ENCODE peak calls at places on chromosomes 2 and 18, in six cellular contexts. One of them, this sample, is unnamed.

GRCh38 chr18:22488554-22488953 is 70.8 kb upstream of the CTAGE1 start:
- DNase-seq in AG10803: peak
- DNase-seq in esophagus muscularis mucosa: no peak
- DNase-seq in pancreas: no peak
- DNase-seq in colonic mucosa: no peak
- DNase-seq in GM23338: no peak
- DNase-seq in this sample: no peak

GRCh38 chr2:152618188-152618564 is 99.1 kb downstream of the PRPF40A start:
- DNase-seq in AG10803: no peak
- DNase-seq in esophagus muscularis mucosa: no peak
- DNase-seq in pancreas: no peak
- DNase-seq in colonic mucosa: no peak
- DNase-seq in GM23338: no peak
- DNase-seq in this sample: no peak

GRCh38 chr18:58552057-58552461 is 76.8 kb downstream of the ALPK2 start:
- DNase-seq in AG10803: no peak
- DNase-seq in esophagus muscularis mucosa: no peak
- DNase-seq in pancreas: no peak
- DNase-seq in colonic mucosa: no peak
- DNase-seq in GM23338: no peak
- DNase-seq in this sample: no peak

GRCh38 chr2:11592671-11593574 is 59.1 kb downstream of the GREB1 start:
- DNase-seq in AG10803: no peak
- DNase-seq in esophagus muscularis mucosa: no peak
- DNase-seq in pancreas: no peak
- DNase-seq in colonic mucosa: no peak
- DNase-seq in GM23338: no peak
- DNase-seq in this sample: no peak

GRCh38 chr2:168564641-168565040 is 108.6 kb downstream of the CERS6 start:
- DNase-seq in AG10803: no peak
- DNase-seq in esophagus muscularis mucosa: no peak
- DNase-seq in pancreas: no peak
- DNase-seq in colonic mucosa: no peak
- DNase-seq in GM23338: no peak
- DNase-seq in this sample: no peak

GRCh38 chr2:205675861-205676516 is 6.3 kb upstream of the NRP2 start:
- DNase-seq in AG10803: peak
- DNase-seq in esophagus muscularis mucosa: no peak
- DNase-seq in pancreas: no peak
- DNase-seq in colonic mucosa: peak
- DNase-seq in GM23338: peak
- DNase-seq in this sample: peak

GRCh38 chr2:16008856-16009255 is 68.5 kb downstream of the MYCN start:
- DNase-seq in AG10803: no peak
- DNase-seq in esophagus muscularis mucosa: no peak
- DNase-seq in pancreas: no peak
- DNase-seq in colonic mucosa: no peak
- DNase-seq in GM23338: no peak
- DNase-seq in this sample: no peak

GRCh38 chr18:58249677-58250076 is 205.7 kb downstream of the NEDD4L start:
- DNase-seq in AG10803: peak
- DNase-seq in esophagus muscularis mucosa: no peak
- DNase-seq in pancreas: no peak
- DNase-seq in colonic mucosa: no peak
- DNase-seq in GM23338: no peak
- DNase-seq in this sample: no peak

GRCh38 chr2:105187531-105187930 is 54.0 kb upstream of the GPR45 start:
- DNase-seq in AG10803: peak
- DNase-seq in esophagus muscularis mucosa: peak
- DNase-seq in pancreas: no peak
- DNase-seq in colonic mucosa: no peak
- DNase-seq in GM23338: no peak
- DNase-seq in this sample: no peak

GRCh38 chr18:80022613-80023012 is 11.6 kb upstream of the RBFA start:
- DNase-seq in AG10803: peak
- DNase-seq in esophagus muscularis mucosa: no peak
- DNase-seq in pancreas: no peak
- DNase-seq in colonic mucosa: no peak
- DNase-seq in GM23338: peak
- DNase-seq in this sample: no peak

GRCh38 chr2:51516667-51517066 is 484.7 kb upstream of the NRXN1 start:
- DNase-seq in AG10803: no peak
- DNase-seq in esophagus muscularis mucosa: no peak
- DNase-seq in pancreas: no peak
- DNase-seq in colonic mucosa: no peak
- DNase-seq in GM23338: no peak
- DNase-seq in this sample: no peak

GRCh38 chr18:31241900-31242409 is 76.0 kb upstream of the DSG1 start:
- DNase-seq in AG10803: no peak
- DNase-seq in esophagus muscularis mucosa: no peak
- DNase-seq in pancreas: no peak
- DNase-seq in colonic mucosa: peak
- DNase-seq in GM23338: peak
- DNase-seq in this sample: peak

GRCh38 chr18:24268784-24269550 is 128.7 kb downstream of the OSBPL1A start:
- DNase-seq in AG10803: no peak
- DNase-seq in esophagus muscularis mucosa: no peak
- DNase-seq in pancreas: no peak
- DNase-seq in colonic mucosa: no peak
- DNase-seq in GM23338: peak
- DNase-seq in this sample: no peak

GRCh38 chr2:120531365-120531764 is 185.4 kb downstream of the INHBB start:
- DNase-seq in AG10803: no peak
- DNase-seq in esophagus muscularis mucosa: no peak
- DNase-seq in pancreas: no peak
- DNase-seq in colonic mucosa: no peak
- DNase-seq in GM23338: no peak
- DNase-seq in this sample: no peak

GRCh38 chr2:45128580-45128997 is 119.3 kb upstream of the SIX2 start:
- DNase-seq in AG10803: peak
- DNase-seq in esophagus muscularis mucosa: peak
- DNase-seq in pancreas: no peak
- DNase-seq in colonic mucosa: no peak
- DNase-seq in GM23338: no peak
- DNase-seq in this sample: no peak

GRCh38 chr2:160338891-160339290 is 138.8 kb upstream of the ITGB6 start:
- DNase-seq in AG10803: peak
- DNase-seq in esophagus muscularis mucosa: no peak
- DNase-seq in pancreas: no peak
- DNase-seq in colonic mucosa: no peak
- DNase-seq in GM23338: no peak
- DNase-seq in this sample: no peak

GRCh38 chr2:211652366-211652765 is 886.2 kb downstream of the ERBB4 start:
- DNase-seq in AG10803: no peak
- DNase-seq in esophagus muscularis mucosa: no peak
- DNase-seq in pancreas: no peak
- DNase-seq in colonic mucosa: no peak
- DNase-seq in GM23338: no peak
- DNase-seq in this sample: no peak

GRCh38 chr2:189999661-190000060 is 62.9 kb downstream of the MSTN start:
- DNase-seq in AG10803: no peak
- DNase-seq in esophagus muscularis mucosa: no peak
- DNase-seq in pancreas: no peak
- DNase-seq in colonic mucosa: no peak
- DNase-seq in GM23338: no peak
- DNase-seq in this sample: no peak

GRCh38 chr2:96393989-96394761 is 58.6 kb downstream of the NCAPH start:
- DNase-seq in AG10803: no peak
- DNase-seq in esophagus muscularis mucosa: no peak
- DNase-seq in pancreas: no peak
- DNase-seq in colonic mucosa: no peak
- DNase-seq in GM23338: no peak
- DNase-seq in this sample: no peak

GRCh38 chr2:235303499-235304291 is 190.1 kb upstream of the AGAP1 start:
- DNase-seq in AG10803: no peak
- DNase-seq in esophagus muscularis mucosa: peak
- DNase-seq in pancreas: peak
- DNase-seq in colonic mucosa: no peak
- DNase-seq in GM23338: peak
- DNase-seq in this sample: no peak

GRCh38 chr2:205321240-205321639 is 361.1 kb upstream of the NRP2 start:
- DNase-seq in AG10803: peak
- DNase-seq in esophagus muscularis mucosa: no peak
- DNase-seq in pancreas: no peak
- DNase-seq in colonic mucosa: no peak
- DNase-seq in GM23338: no peak
- DNase-seq in this sample: no peak

GRCh38 chr2:30055548-30055947 is 91.3 kb upstream of the YPEL5 start:
- DNase-seq in AG10803: no peak
- DNase-seq in esophagus muscularis mucosa: no peak
- DNase-seq in pancreas: no peak
- DNase-seq in colonic mucosa: no peak
- DNase-seq in GM23338: no peak
- DNase-seq in this sample: no peak

GRCh38 chr2:158034198-158034831 is 67.4 kb upstream of the UPP2 start:
- DNase-seq in AG10803: peak
- DNase-seq in esophagus muscularis mucosa: no peak
- DNase-seq in pancreas: no peak
- DNase-seq in colonic mucosa: peak
- DNase-seq in GM23338: peak
- DNase-seq in this sample: peak

GRCh38 chr18:28095041-28095440 is 81.9 kb downstream of the CDH2 start:
- DNase-seq in AG10803: peak
- DNase-seq in esophagus muscularis mucosa: no peak
- DNase-seq in pancreas: no peak
- DNase-seq in colonic mucosa: no peak
- DNase-seq in GM23338: no peak
- DNase-seq in this sample: no peak

DNA sequence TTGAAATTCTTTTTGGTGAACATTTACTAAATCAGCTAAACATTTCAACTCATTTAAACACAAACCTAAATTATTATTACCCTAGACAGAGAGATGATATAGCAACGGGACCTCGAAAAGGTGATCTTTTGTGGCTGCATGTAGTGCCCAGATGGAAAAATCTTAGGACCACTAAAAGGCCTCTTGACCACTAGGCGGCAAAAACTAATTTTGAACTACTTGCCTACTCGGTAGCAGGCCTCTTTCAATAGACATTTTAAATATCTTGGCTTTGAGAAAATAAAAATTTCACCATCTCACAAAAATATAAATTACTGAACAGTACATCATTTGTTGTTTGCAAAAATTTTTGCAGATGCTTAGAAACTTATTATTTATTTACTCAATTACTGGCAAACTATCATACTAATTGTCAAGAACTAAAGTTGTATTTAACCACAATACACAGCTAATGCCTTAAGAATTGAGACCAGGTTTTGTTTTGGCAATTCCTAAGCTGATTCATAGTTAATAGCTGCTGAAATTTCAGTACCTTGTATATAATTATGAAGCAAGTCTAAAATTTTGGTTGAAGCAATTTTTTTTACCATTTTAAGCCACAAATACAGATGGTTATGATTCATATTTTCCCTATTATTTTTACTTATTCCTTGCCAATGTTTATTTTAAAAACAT is 9.4 kb downstream of the COL3A1 start:
- DNase-seq in AG10803: peak
- DNase-seq in esophagus muscularis mucosa: no peak
- DNase-seq in pancreas: no peak
- DNase-seq in colonic mucosa: no peak
- DNase-seq in GM23338: peak
- DNase-seq in this sample: no peak
- TF ChIP-seq CTCF in AG10803: peak
- TF ChIP-seq CTCF in esophagus muscularis mucosa: peak
- TF ChIP-seq CTCF in pancreas: no peak
- TF ChIP-seq CTCF in colonic mucosa: no peak
- TF ChIP-seq CTCF in GM23338: peak
- TF ChIP-seq CTCF in this sample: peak

DNA sequence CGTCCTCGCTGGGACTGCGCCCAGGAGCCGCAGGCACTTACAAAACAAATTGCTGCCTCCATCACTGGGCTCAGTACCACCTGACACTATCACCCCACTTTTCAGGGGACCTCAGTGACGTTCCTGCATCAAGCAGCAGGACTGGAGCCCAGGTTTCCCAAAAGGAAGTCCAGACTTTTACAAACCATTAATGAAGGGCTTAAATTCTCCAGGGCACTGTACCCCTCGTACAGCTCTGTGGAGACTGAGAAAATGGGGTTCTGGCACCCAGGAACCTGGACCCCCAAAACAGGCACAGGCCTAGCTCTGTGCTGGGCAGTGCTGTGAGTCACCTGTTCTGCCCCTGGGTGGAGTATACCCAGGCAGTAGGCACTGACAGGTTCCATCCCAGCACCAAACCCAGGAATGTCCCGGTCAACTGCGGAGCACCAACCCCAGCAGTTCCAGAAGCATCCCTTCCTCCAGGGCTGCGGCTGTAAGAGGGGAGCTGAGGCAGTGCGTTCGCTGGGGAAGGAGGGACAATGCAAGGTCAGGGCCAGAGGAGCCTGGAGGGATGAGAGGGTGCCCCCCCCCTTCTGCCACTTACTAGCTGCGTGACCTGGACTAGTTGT is 24.6 kb upstream of the NOTO start:
- DNase-seq in AG10803: no peak
- DNase-seq in esophagus muscularis mucosa: no peak
- DNase-seq in pancreas: no peak
- DNase-seq in colonic mucosa: no peak
- DNase-seq in GM23338: peak
- DNase-seq in this sample: no peak
- TF ChIP-seq CTCF in AG10803: no peak
- TF ChIP-seq CTCF in esophagus muscularis mucosa: no peak
- TF ChIP-seq CTCF in pancreas: no peak
- TF ChIP-seq CTCF in colonic mucosa: peak
- TF ChIP-seq CTCF in GM23338: no peak
- TF ChIP-seq CTCF in this sample: no peak

GRCh38 chr2:150425121-150425559 is 62.3 kb downstream of the RND3 start:
- DNase-seq in AG10803: no peak
- DNase-seq in esophagus muscularis mucosa: no peak
- DNase-seq in pancreas: no peak
- DNase-seq in colonic mucosa: no peak
- DNase-seq in GM23338: peak
- DNase-seq in this sample: peak
- TF ChIP-seq CTCF in AG10803: no peak
- TF ChIP-seq CTCF in esophagus muscularis mucosa: peak
- TF ChIP-seq CTCF in pancreas: no peak
- TF ChIP-seq CTCF in colonic mucosa: no peak
- TF ChIP-seq CTCF in GM23338: peak
- TF ChIP-seq CTCF in this sample: no peak

DNA sequence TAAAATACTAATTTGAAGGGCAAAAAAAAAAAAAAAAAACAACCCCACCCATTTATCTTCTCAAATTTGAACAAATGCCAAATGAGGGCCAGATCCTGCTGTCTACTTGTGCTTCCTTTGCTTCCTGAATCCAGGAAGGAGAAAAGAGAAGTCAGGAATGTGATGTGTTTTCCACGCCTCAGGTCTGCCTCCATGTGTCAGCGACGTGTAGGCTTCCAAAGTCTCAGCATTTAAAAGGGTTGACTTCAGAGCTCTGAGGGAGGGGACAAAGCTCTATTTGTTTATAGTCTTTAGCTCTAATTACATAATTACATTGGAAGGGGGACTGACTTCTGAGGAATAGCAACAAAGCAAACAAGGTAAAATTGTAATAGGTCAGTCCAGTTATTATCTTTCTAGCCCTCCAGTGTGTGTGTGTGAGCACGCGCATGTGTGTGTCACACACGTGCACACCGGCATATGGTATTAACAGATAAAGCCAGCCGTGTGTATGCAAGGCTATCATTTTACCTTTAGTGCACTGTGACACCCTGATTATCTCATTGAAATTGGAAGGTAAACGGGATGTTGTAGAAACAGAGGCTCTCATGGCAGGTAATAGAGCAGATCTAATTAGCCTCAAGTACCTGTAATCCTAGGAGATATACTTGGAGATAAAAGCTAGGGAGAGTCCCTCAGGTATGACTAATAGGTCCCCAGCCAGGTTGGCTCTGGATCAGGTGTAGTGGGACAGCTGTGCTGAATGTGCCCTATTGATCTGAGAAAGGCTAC is 911.4 kb upstream of the ZEB2 start:
- DNase-seq in AG10803: no peak
- DNase-seq in esophagus muscularis mucosa: no peak
- DNase-seq in pancreas: no peak
- DNase-seq in colonic mucosa: no peak
- DNase-seq in GM23338: peak
- DNase-seq in this sample: no peak
- TF ChIP-seq CTCF in AG10803: no peak
- TF ChIP-seq CTCF in esophagus muscularis mucosa: no peak
- TF ChIP-seq CTCF in pancreas: no peak
- TF ChIP-seq CTCF in colonic mucosa: no peak
- TF ChIP-seq CTCF in GM23338: peak
- TF ChIP-seq CTCF in this sample: no peak

This sample was measured in endothelial cell.